ENCODE peak calls at places on chromosomes 11 and 22, in ten cellular contexts. One of them, this sample, is unnamed.

GRCh38 chr22:27283714-27284113 is 517.8 kb downstream of the MN1 start:
- DNase-seq in effector memory CD8-positive, alpha-beta T cell: no peak
- DNase-seq in globus pallidus: no peak
- DNase-seq in cardiac muscle cell: no peak
- DNase-seq in adipocyte: no peak
- DNase-seq in activated naive CD4-positive, alpha-beta T cell treated with Interleukin-2 at 50 U/mL for 16 hours: no peak
- DNase-seq in fibroblast of the aortic adventitia: no peak
- DNase-seq in stimulated activated naive CD4-positive, alpha-beta T cell: no peak
- DNase-seq in HT1080: peak
- DNase-seq in ELF-1: no peak
- DNase-seq in this sample: no peak

GRCh38 chr11:93196816-93197382 is 892 bp downstream of the SLC36A4 start:
- DNase-seq in effector memory CD8-positive, alpha-beta T cell: no peak
- DNase-seq in globus pallidus: peak
- DNase-seq in cardiac muscle cell: no peak
- DNase-seq in adipocyte: peak
- DNase-seq in activated naive CD4-positive, alpha-beta T cell treated with Interleukin-2 at 50 U/mL for 16 hours: no peak
- DNase-seq in fibroblast of the aortic adventitia: no peak
- DNase-seq in stimulated activated naive CD4-positive, alpha-beta T cell: no peak
- DNase-seq in HT1080: no peak
- DNase-seq in ELF-1: no peak
- DNase-seq in this sample: no peak

GRCh38 chr11:112013501-112014164 is 11.6 kb upstream of the DLAT start:
- DNase-seq in effector memory CD8-positive, alpha-beta T cell: no peak
- DNase-seq in globus pallidus: no peak
- DNase-seq in cardiac muscle cell: no peak
- DNase-seq in adipocyte: no peak
- DNase-seq in activated naive CD4-positive, alpha-beta T cell treated with Interleukin-2 at 50 U/mL for 16 hours: no peak
- DNase-seq in fibroblast of the aortic adventitia: no peak
- DNase-seq in stimulated activated naive CD4-positive, alpha-beta T cell: no peak
- DNase-seq in HT1080: no peak
- DNase-seq in ELF-1: no peak
- DNase-seq in this sample: no peak

GRCh38 chr22:25054943-25055511 is 102.5 kb downstream of the KIAA1671 start:
- DNase-seq in effector memory CD8-positive, alpha-beta T cell: peak
- DNase-seq in globus pallidus: peak
- DNase-seq in cardiac muscle cell: no peak
- DNase-seq in adipocyte: no peak
- DNase-seq in activated naive CD4-positive, alpha-beta T cell treated with Interleukin-2 at 50 U/mL for 16 hours: peak
- DNase-seq in fibroblast of the aortic adventitia: peak
- DNase-seq in stimulated activated naive CD4-positive, alpha-beta T cell: no peak
- DNase-seq in HT1080: no peak
- DNase-seq in ELF-1: no peak
- DNase-seq in this sample: peak

GRCh38 chr22:39097098-39098020 is at the start of gene APOBEC3H:
- DNase-seq in effector memory CD8-positive, alpha-beta T cell: no peak
- DNase-seq in globus pallidus: peak
- DNase-seq in cardiac muscle cell: peak
- DNase-seq in adipocyte: peak
- DNase-seq in activated naive CD4-positive, alpha-beta T cell treated with Interleukin-2 at 50 U/mL for 16 hours: peak
- DNase-seq in fibroblast of the aortic adventitia: no peak
- DNase-seq in stimulated activated naive CD4-positive, alpha-beta T cell: peak
- DNase-seq in HT1080: peak
- DNase-seq in ELF-1: no peak
- DNase-seq in this sample: peak

GRCh38 chr22:35561796-35562526 is 21.3 kb downstream of the RASD2 start:
- DNase-seq in effector memory CD8-positive, alpha-beta T cell: no peak
- DNase-seq in globus pallidus: no peak
- DNase-seq in cardiac muscle cell: no peak
- DNase-seq in adipocyte: peak
- DNase-seq in activated naive CD4-positive, alpha-beta T cell treated with Interleukin-2 at 50 U/mL for 16 hours: no peak
- DNase-seq in fibroblast of the aortic adventitia: no peak
- DNase-seq in stimulated activated naive CD4-positive, alpha-beta T cell: no peak
- DNase-seq in HT1080: peak
- DNase-seq in ELF-1: peak
- DNase-seq in this sample: peak

GRCh38 chr11:62923634-62924411 is 2.7 kb upstream of the CHRM1 start:
- DNase-seq in effector memory CD8-positive, alpha-beta T cell: no peak
- DNase-seq in globus pallidus: no peak
- DNase-seq in cardiac muscle cell: peak
- DNase-seq in adipocyte: no peak
- DNase-seq in activated naive CD4-positive, alpha-beta T cell treated with Interleukin-2 at 50 U/mL for 16 hours: no peak
- DNase-seq in fibroblast of the aortic adventitia: no peak
- DNase-seq in stimulated activated naive CD4-positive, alpha-beta T cell: peak
- DNase-seq in HT1080: no peak
- DNase-seq in ELF-1: peak
- DNase-seq in this sample: no peak

GRCh38 chr22:49344196-49344595 is 483.5 kb downstream of the BRD1 start:
- DNase-seq in effector memory CD8-positive, alpha-beta T cell: no peak
- DNase-seq in globus pallidus: peak
- DNase-seq in cardiac muscle cell: no peak
- DNase-seq in adipocyte: no peak
- DNase-seq in activated naive CD4-positive, alpha-beta T cell treated with Interleukin-2 at 50 U/mL for 16 hours: no peak
- DNase-seq in fibroblast of the aortic adventitia: no peak
- DNase-seq in stimulated activated naive CD4-positive, alpha-beta T cell: no peak
- DNase-seq in HT1080: no peak
- DNase-seq in ELF-1: no peak
- DNase-seq in this sample: no peak

GRCh38 chr22:28171713-28172112 is 252.7 kb upstream of the PITPNB start:
- DNase-seq in effector memory CD8-positive, alpha-beta T cell: no peak
- DNase-seq in globus pallidus: no peak
- DNase-seq in cardiac muscle cell: no peak
- DNase-seq in adipocyte: no peak
- DNase-seq in activated naive CD4-positive, alpha-beta T cell treated with Interleukin-2 at 50 U/mL for 16 hours: no peak
- DNase-seq in fibroblast of the aortic adventitia: no peak
- DNase-seq in stimulated activated naive CD4-positive, alpha-beta T cell: no peak
- DNase-seq in HT1080: no peak
- DNase-seq in ELF-1: no peak
- DNase-seq in this sample: no peak